ENCODE peak calls at places on chromosomes 7 and 10, in ten cellular contexts. R is activated effector memory CD4-positive, alpha-beta T cell treated with anti-CD3 and anti-CD28 coated beads, Interleukin-2, amount 50 U/mL, for 16 hours; K is stimulated activated CD4-positive, alpha-beta T cell treated with anti-CD3 and anti-CD28 coated beads, TNF-alpha, amount 100 ng/mL, for 4 hours; W is GM23248; T is NCI-H1105; B is hippocampal formation; U is SJCRH30; C is DMS53; D is activated T-helper 9 cell treated with anti-CD3 and anti-CD28 coated beads, Interleukin-2, amount 50 U/mL, for 16 hours; V is Kasumi-1. E is an unnamed sample.

GRCh38 chr7:102895602-102896001 is 17.2 kb upstream of the LRRC17 start:
- DNase-seq in R (no peak), K (no peak), W (no peak), T (no peak), B (no peak), U (no peak), C (no peak), D (no peak), V (no peak), E (no peak)

GRCh38 chr7:142381727-142382409 is 124.0 kb upstream of the PRSS58 start:
- DNase-seq in R (no peak), K (no peak), W (no peak), T (no peak), B (no peak), U (no peak), C (no peak), D (no peak), V (no peak), E (no peak)

GRCh38 chr10:32909461-32909860 is 48.6 kb downstream of the ITGB1 start:
- DNase-seq in R (no peak), K (no peak), W (no peak), T (no peak), B (no peak), U (no peak), C (no peak), D (no peak), V (no peak), E (no peak)

GRCh38 chr7:15686209-15686956 is at the start of gene MEOX2:
- DNase-seq in R (no peak), K (no peak), W (peak; percentile 66), T (no peak), B (no peak), U (no peak), C (peak; percentile 82), D (no peak), V (no peak), E (peak; percentile 88)

GRCh38 chr7:111873963-111874693 is 311.8 kb upstream of the IMMP2L start:
- DNase-seq in R (no peak), K (no peak), W (peak; percentile 4), T (no peak), B (no peak), U (no peak), C (no peak), D (no peak), V (no peak), E (no peak)

GRCh38 chr7:134044682-134045081 is 82.5 kb upstream of the LRGUK start:
- DNase-seq in R (no peak), K (no peak), W (peak; percentile 53), T (no peak), B (no peak), U (no peak), C (no peak), D (no peak), V (no peak), E (no peak)

GRCh38 chr7:40647719-40648118 is 512.9 kb downstream of the SUGCT start:
- DNase-seq in R (no peak), K (no peak), W (peak; percentile 8), T (no peak), B (no peak), U (no peak), C (no peak), D (no peak), V (no peak), E (no peak)

GRCh38 chr10:22850541-22850940 is 77.3 kb upstream of the ARMC3 start:
- DNase-seq in R (no peak), K (no peak), W (no peak), T (no peak), B (no peak), U (no peak), C (no peak), D (no peak), V (no peak), E (no peak)

GRCh38 chr7:75920431-75921161 is 5.6 kb downstream of the POR start:
- DNase-seq in R (peak; percentile 72), K (no peak), W (peak; percentile 24), T (no peak), B (no peak), U (no peak), C (no peak), D (peak; percentile 11), V (no peak), E (no peak)

GRCh38 chr10:93437946-93438795 is 44.0 kb downstream of the MYOF start:
- DNase-seq in R (no peak), K (no peak), W (peak; percentile 74), T (no peak), B (no peak), U (no peak), C (no peak), D (no peak), V (no peak), E (no peak)

GRCh38 chr7:80923211-80923612 is 4.4 kb upstream of the SEMA3C start:
- DNase-seq in R (no peak), K (no peak), W (no peak), T (peak; percentile 86), B (no peak), U (no peak), C (peak; percentile 86), D (no peak), V (no peak), E (no peak)

GRCh38 chr7:148940702-148941597 is 56.9 kb upstream of the EZH2 start:
- DNase-seq in R (peak; percentile 89), K (peak; percentile 50), W (peak; percentile 91), T (peak; percentile 76), B (peak; percentile 85), U (peak; percentile 89), C (peak; percentile 97), D (peak; percentile 56), V (peak; percentile 85), E (peak; percentile 88)